ENCODE peak calls at places on chromosomes 11 and 22, in five cellular contexts. One of them, this sample, is unnamed.

GRCh38 chr22:45548991-45549736 is 46.5 kb downstream of the FBLN1 start:
- DNase-seq in body of pancreas: no peak
- DNase-seq in GM23338: peak; percentile 49
- DNase-seq in psoas muscle: peak; percentile 68
- DNase-seq in brain microvascular endothelial cell: peak; percentile 67
- DNase-seq in this sample: no peak

GRCh38 chr11:120540744-120541143 is 29.2 kb downstream of the GRIK4 start:
- DNase-seq in body of pancreas: no peak
- DNase-seq in GM23338: no peak
- DNase-seq in psoas muscle: no peak
- DNase-seq in brain microvascular endothelial cell: no peak
- DNase-seq in this sample: no peak

GRCh38 chr11:2089536-2090165 is 49.5 kb downstream of the IGF2 start:
- DNase-seq in body of pancreas: peak; percentile 7
- DNase-seq in GM23338: peak; percentile 69
- DNase-seq in psoas muscle: peak; percentile 46
- DNase-seq in brain microvascular endothelial cell: no peak
- DNase-seq in this sample: no peak

GRCh38 chr11:70076461-70076931 is 1.6 kb upstream of the ANO1 start:
- DNase-seq in body of pancreas: no peak
- DNase-seq in GM23338: no peak
- DNase-seq in psoas muscle: no peak
- DNase-seq in brain microvascular endothelial cell: no peak
- DNase-seq in this sample: no peak

GRCh38 chr11:129283141-129283540 is 91.0 kb upstream of the ARHGAP32 start:
- DNase-seq in body of pancreas: peak; percentile 29
- DNase-seq in GM23338: peak; percentile 74
- DNase-seq in psoas muscle: no peak
- DNase-seq in brain microvascular endothelial cell: no peak
- DNase-seq in this sample: no peak

GRCh38 chr11:103730151-103730940 is 306.1 kb upstream of the DDI1 start:
- DNase-seq in body of pancreas: no peak
- DNase-seq in GM23338: no peak
- DNase-seq in psoas muscle: no peak
- DNase-seq in brain microvascular endothelial cell: no peak
- DNase-seq in this sample: no peak

GRCh38 chr11:25628030-25628429 is 703.9 kb upstream of the ANO3 start:
- DNase-seq in body of pancreas: no peak
- DNase-seq in GM23338: no peak
- DNase-seq in psoas muscle: no peak
- DNase-seq in brain microvascular endothelial cell: no peak
- DNase-seq in this sample: no peak

GRCh38 chr11:44376423-44376822 is 66.5 kb upstream of the ALX4 start:
- DNase-seq in body of pancreas: no peak
- DNase-seq in GM23338: no peak
- DNase-seq in psoas muscle: no peak
- DNase-seq in brain microvascular endothelial cell: no peak
- DNase-seq in this sample: no peak

GRCh38 chr11:131042711-131043110 is 126.4 kb upstream of the SNX19 start:
- DNase-seq in body of pancreas: no peak
- DNase-seq in GM23338: peak; percentile 21
- DNase-seq in psoas muscle: no peak
- DNase-seq in brain microvascular endothelial cell: no peak
- DNase-seq in this sample: no peak

GRCh38 chr11:4495487-4495886 is 13.0 kb downstream of the OR52K1 start:
- DNase-seq in body of pancreas: no peak
- DNase-seq in GM23338: no peak
- DNase-seq in psoas muscle: no peak
- DNase-seq in brain microvascular endothelial cell: no peak
- DNase-seq in this sample: no peak

GRCh38 chr11:62865641-62866040 is 15.1 kb upstream of the SLC3A2 start:
- DNase-seq in body of pancreas: no peak
- DNase-seq in GM23338: no peak
- DNase-seq in psoas muscle: no peak
- DNase-seq in brain microvascular endothelial cell: no peak
- DNase-seq in this sample: no peak

GRCh38 chr11:71251159-71251721 is 1.1 kb downstream of the SHANK2 start:
- DNase-seq in body of pancreas: peak; percentile 70
- DNase-seq in GM23338: peak; percentile 46
- DNase-seq in psoas muscle: no peak
- DNase-seq in brain microvascular endothelial cell: no peak
- DNase-seq in this sample: no peak

GRCh38 chr11:2862395-2862949 is 23.1 kb downstream of the CDKN1C start:
- DNase-seq in body of pancreas: no peak
- DNase-seq in GM23338: peak; percentile 89
- DNase-seq in psoas muscle: no peak
- DNase-seq in brain microvascular endothelial cell: no peak
- DNase-seq in this sample: no peak

GRCh38 chr11:114896594-114896993 is 218.3 kb downstream of the NXPE2 start:
- DNase-seq in body of pancreas: no peak
- DNase-seq in GM23338: no peak
- DNase-seq in psoas muscle: no peak
- DNase-seq in brain microvascular endothelial cell: no peak
- DNase-seq in this sample: no peak

GRCh38 chr11:10632483-10632882 is 61.1 kb downstream of the IRAG1 start:
- DNase-seq in body of pancreas: no peak
- DNase-seq in GM23338: no peak
- DNase-seq in psoas muscle: no peak
- DNase-seq in brain microvascular endothelial cell: no peak
- DNase-seq in this sample: no peak

GRCh38 chr11:111231836-111232235 is 13.7 kb upstream of the POU2AF2 start:
- DNase-seq in body of pancreas: no peak
- DNase-seq in GM23338: no peak
- DNase-seq in psoas muscle: no peak
- DNase-seq in brain microvascular endothelial cell: no peak
- DNase-seq in this sample: no peak

GRCh38 chr11:118227865-118228785 is 3.3 kb upstream of the JAML start:
- DNase-seq in body of pancreas: no peak
- DNase-seq in GM23338: no peak
- DNase-seq in psoas muscle: no peak
- DNase-seq in brain microvascular endothelial cell: no peak
- DNase-seq in this sample: peak; percentile 60

GRCh38 chr11:131748146-131749050 is 378.0 kb downstream of the NTM start:
- DNase-seq in body of pancreas: peak; percentile 58
- DNase-seq in GM23338: peak; percentile 84
- DNase-seq in psoas muscle: peak; percentile 55
- DNase-seq in brain microvascular endothelial cell: peak; percentile 91
- DNase-seq in this sample: peak; percentile 5

GRCh38 chr22:42080287-42080686 is 787 bp downstream of the SMDT1 start:
- DNase-seq in body of pancreas: peak; percentile 47
- DNase-seq in GM23338: peak; percentile 53
- DNase-seq in psoas muscle: no peak
- DNase-seq in brain microvascular endothelial cell: peak; percentile 46
- DNase-seq in this sample: no peak

GRCh38 chr22:41513391-41513790 is 30.9 kb downstream of the POLR3H start:
- DNase-seq in body of pancreas: no peak
- DNase-seq in GM23338: no peak
- DNase-seq in psoas muscle: peak; percentile 80
- DNase-seq in brain microvascular endothelial cell: no peak
- DNase-seq in this sample: no peak

GRCh38 chr11:119094816-119095065 is 6.9 kb downstream of the DPAGT1 start:
- DNase-seq in body of pancreas: peak; percentile 89
- DNase-seq in GM23338: peak; percentile 68
- DNase-seq in psoas muscle: peak; percentile 94
- DNase-seq in brain microvascular endothelial cell: peak; percentile 77
- DNase-seq in this sample: peak; percentile 84

GRCh38 chr11:18771266-18772035 is 20.1 kb downstream of the PTPN5 start:
- DNase-seq in body of pancreas: no peak
- DNase-seq in GM23338: no peak
- DNase-seq in psoas muscle: no peak
- DNase-seq in brain microvascular endothelial cell: no peak
- DNase-seq in this sample: no peak

GRCh38 chr11:83024270-83024854 is 47.3 kb downstream of the RAB30 start:
- DNase-seq in body of pancreas: no peak
- DNase-seq in GM23338: no peak
- DNase-seq in psoas muscle: no peak
- DNase-seq in brain microvascular endothelial cell: no peak
- DNase-seq in this sample: no peak

GRCh38 chr11:35629511-35629910 is 11.3 kb downstream of the FJX1 start:
- DNase-seq in body of pancreas: no peak
- DNase-seq in GM23338: peak; percentile 10
- DNase-seq in psoas muscle: no peak
- DNase-seq in brain microvascular endothelial cell: no peak
- DNase-seq in this sample: no peak

GRCh38 chr22:50611341-50612060 is 10.9 kb downstream of the MAPK8IP2 start:
- DNase-seq in body of pancreas: no peak
- DNase-seq in GM23338: no peak
- DNase-seq in psoas muscle: no peak
- DNase-seq in brain microvascular endothelial cell: no peak
- DNase-seq in this sample: no peak

GRCh38 chr11:102367364-102367763 is 20.4 kb downstream of the BIRC2 start:
- DNase-seq in body of pancreas: no peak
- DNase-seq in GM23338: no peak
- DNase-seq in psoas muscle: no peak
- DNase-seq in brain microvascular endothelial cell: no peak
- DNase-seq in this sample: no peak

GRCh38 chr11:70763606-70764005 is 365.3 kb downstream of the CTTN start:
- DNase-seq in body of pancreas: no peak
- DNase-seq in GM23338: no peak
- DNase-seq in psoas muscle: no peak
- DNase-seq in brain microvascular endothelial cell: no peak
- DNase-seq in this sample: no peak

GRCh38 chr11:78037056-78037455 is 14.0 kb upstream of the KCTD14 start:
- DNase-seq in body of pancreas: peak; percentile 67
- DNase-seq in GM23338: no peak
- DNase-seq in psoas muscle: no peak
- DNase-seq in brain microvascular endothelial cell: no peak
- DNase-seq in this sample: no peak
- TF ChIP-seq CTCF in body of pancreas: no peak
- TF ChIP-seq CTCF in GM23338: no peak
- TF ChIP-seq CTCF in psoas muscle: no peak
- TF ChIP-seq CTCF in brain microvascular endothelial cell: no peak
- TF ChIP-seq CTCF in this sample: no peak

GRCh38 chr22:20016734-20017621 is at the start of gene ARVCF:
- DNase-seq in body of pancreas: peak; percentile 95
- DNase-seq in GM23338: peak; percentile 97
- DNase-seq in psoas muscle: peak; percentile 96
- DNase-seq in brain microvascular endothelial cell: peak; percentile 78
- DNase-seq in this sample: peak; percentile 91
- H3K4me3 ChIP-seq in body of pancreas: peak within 1 kb of the TSS; percentile 67
- H3K4me3 ChIP-seq in GM23338: peak within 1 kb of the TSS; percentile 87
- H3K4me3 ChIP-seq in psoas muscle: peak within 1 kb of the TSS; percentile 89
- H3K4me3 ChIP-seq in brain microvascular endothelial cell: peak within 1 kb of the TSS; percentile 57
- H3K4me3 ChIP-seq in this sample: peak within 1 kb of the TSS; percentile 70

GRCh38 chr22:20885017-20885556 is 26.3 kb downstream of the SNAP29 start:
- DNase-seq in body of pancreas: no peak
- DNase-seq in GM23338: no peak
- DNase-seq in psoas muscle: no peak
- DNase-seq in brain microvascular endothelial cell: no peak
- DNase-seq in this sample: no peak

GRCh38 chr22:20881869-20882815 is 23.3 kb downstream of the SNAP29 start:
- DNase-seq in body of pancreas: no peak
- DNase-seq in GM23338: no peak
- DNase-seq in psoas muscle: no peak
- DNase-seq in brain microvascular endothelial cell: no peak
- DNase-seq in this sample: no peak

GRCh38 chr22:20884454-20884853 is 25.6 kb downstream of the SNAP29 start:
- DNase-seq in body of pancreas: no peak
- DNase-seq in GM23338: no peak
- DNase-seq in psoas muscle: no peak
- DNase-seq in brain microvascular endothelial cell: no peak
- DNase-seq in this sample: no peak

GRCh38 chr22:20881231-20881630 is 22.4 kb downstream of the SNAP29 start:
- DNase-seq in body of pancreas: peak; percentile 18
- DNase-seq in GM23338: no peak
- DNase-seq in psoas muscle: no peak
- DNase-seq in brain microvascular endothelial cell: no peak
- DNase-seq in this sample: no peak

GRCh38 chr22:20882855-20883254 is 24.0 kb downstream of the SNAP29 start:
- DNase-seq in body of pancreas: no peak
- DNase-seq in GM23338: no peak
- DNase-seq in psoas muscle: no peak
- DNase-seq in brain microvascular endothelial cell: no peak
- DNase-seq in this sample: no peak
- H3K36me3 ChIP-seq in body of pancreas: no peaks in the 10 kb centered on the region
- H3K36me3 ChIP-seq in GM23338: no peaks in the 10 kb centered on the region
- H3K36me3 ChIP-seq in psoas muscle: no peaks in the 10 kb centered on the region
- H3K36me3 ChIP-seq in brain microvascular endothelial cell: peaks cover 16% of the 10 kb centered on the region
- H3K36me3 ChIP-seq in this sample: peaks cover 5% of the 10 kb centered on the region

GRCh38 chr11:60705895-60706294 is 6.5 kb downstream of the MS4A8 start:
- DNase-seq in body of pancreas: no peak
- DNase-seq in GM23338: no peak
- DNase-seq in psoas muscle: no peak
- DNase-seq in brain microvascular endothelial cell: no peak
- DNase-seq in this sample: no peak

GRCh38 chr11:60706931-60707330 is 7.5 kb downstream of the MS4A8 start:
- DNase-seq in body of pancreas: no peak
- DNase-seq in GM23338: no peak
- DNase-seq in psoas muscle: no peak
- DNase-seq in brain microvascular endothelial cell: no peak
- DNase-seq in this sample: no peak

GRCh38 chr11:60711316-60711715 is 11.9 kb downstream of the MS4A8 start:
- DNase-seq in body of pancreas: no peak
- DNase-seq in GM23338: no peak
- DNase-seq in psoas muscle: no peak
- DNase-seq in brain microvascular endothelial cell: no peak
- DNase-seq in this sample: no peak

GRCh38 chr11:60710482-60710881 is 11.1 kb downstream of the MS4A8 start:
- DNase-seq in body of pancreas: no peak
- DNase-seq in GM23338: peak; percentile 66
- DNase-seq in psoas muscle: no peak
- DNase-seq in brain microvascular endothelial cell: peak; percentile 5
- DNase-seq in this sample: no peak
- TF ChIP-seq CTCF in body of pancreas: peak; percentile 5
- TF ChIP-seq CTCF in GM23338: peak; percentile 54
- TF ChIP-seq CTCF in psoas muscle: no peak
- TF ChIP-seq CTCF in brain microvascular endothelial cell: peak; percentile 26
- TF ChIP-seq CTCF in this sample: peak; percentile 6

GRCh38 chr11:73528420-73528819 is 69.5 kb downstream of the FAM168A start:
- DNase-seq in body of pancreas: no peak
- DNase-seq in GM23338: no peak
- DNase-seq in psoas muscle: no peak
- DNase-seq in brain microvascular endothelial cell: no peak
- DNase-seq in this sample: no peak
- H3K4me3 ChIP-seq in body of pancreas: no peak overlapping the region
- H3K4me3 ChIP-seq in GM23338: peak overlapping the region; percentile 24
- H3K4me3 ChIP-seq in psoas muscle: peak overlapping the region; percentile 41
- H3K4me3 ChIP-seq in brain microvascular endothelial cell: no peak overlapping the region
- H3K4me3 ChIP-seq in this sample: no peak overlapping the region

DNA sequence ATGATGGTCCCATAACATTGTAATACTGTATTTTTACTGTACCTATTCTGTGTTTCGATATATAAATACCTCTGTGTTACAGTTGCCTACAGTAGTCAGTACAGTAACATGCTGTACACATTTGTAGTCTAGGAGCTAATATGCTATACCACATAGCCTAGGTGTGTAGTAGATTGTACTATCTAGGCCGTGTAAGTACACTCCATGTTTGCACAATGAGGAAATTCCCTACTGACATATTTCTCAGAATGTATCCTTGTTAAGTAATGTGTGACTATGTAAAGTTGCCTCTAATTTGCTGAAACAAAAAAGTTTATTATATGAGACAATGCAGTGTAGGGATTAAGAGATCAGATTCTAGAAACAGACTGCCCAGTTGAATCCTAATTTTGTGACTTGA is 21.3 kb downstream of the CAPRIN1 start:
- DNase-seq in body of pancreas: no peak
- DNase-seq in GM23338: no peak
- DNase-seq in psoas muscle: no peak
- DNase-seq in brain microvascular endothelial cell: no peak
- DNase-seq in this sample: no peak
- H3K36me3 ChIP-seq in body of pancreas: peaks cover 10% of the 10 kb centered on the region
- H3K36me3 ChIP-seq in GM23338: peaks cover 65% of the 10 kb centered on the region
- H3K36me3 ChIP-seq in psoas muscle: no peaks in the 10 kb centered on the region
- H3K36me3 ChIP-seq in brain microvascular endothelial cell: peaks cover 40% of the 10 kb centered on the region
- H3K36me3 ChIP-seq in this sample: peaks cover 6% of the 10 kb centered on the region

This sample was measured in GM06990.